ENCODE peak calls at places on chromosome 2, in six cellular contexts. Z, E, F, B, Q and X are unnamed samples.

GRCh38 chr2:239293450-239294430 is 107.1 kb downstream of the HDAC4 start:
- DNase-seq in B (no peak), F (no peak), Q (no peak), E (peak; percentile 44), Z (no peak), X (no peak)

GRCh38 chr2:161122772-161123530 is 37.3 kb upstream of the TANK start:
- DNase-seq in E (no peak), Z (peak; percentile 93), B (peak; percentile 95), Q (no peak), F (no peak), X (peak; percentile 23)

GRCh38 chr2:149050188-149050587 is 11.7 kb downstream of the LYPD6B start:
- DNase-seq in F (no peak), Q (no peak), B (no peak), E (no peak), Z (peak; percentile 39), X (no peak)

GRCh38 chr2:54267577-54267976 is 11.5 kb upstream of the TSPYL6 start:
- DNase-seq in B (peak; percentile 33), F (no peak), Z (no peak), Q (no peak), E (no peak), X (no peak)

GRCh38 chr2:147204102-147204501 is 640.7 kb upstream of the ACVR2A start:
- DNase-seq in Z (peak; percentile 1), E (no peak), Q (no peak), F (no peak), B (no peak), X (no peak)

GRCh38 chr2:65999103-65999502 is 435.8 kb upstream of the MEIS1 start:
- DNase-seq in Q (no peak), B (no peak), Z (no peak), F (no peak), E (no peak), X (no peak)

GRCh38 chr2:223585691-223586090 is 16.5 kb downstream of the SCG2 start:
- DNase-seq in B (no peak), Q (no peak), F (peak; percentile 17), E (no peak), Z (peak; percentile 28), X (no peak)

GRCh38 chr2:192195548-192196418 is 1.1 kb upstream of the TMEFF2 start:
- DNase-seq in F (peak; percentile 46), Z (peak; percentile 15), B (peak; percentile 43), Q (peak; percentile 26), E (peak; percentile 1), X (peak; percentile 40)

GRCh38 chr2:127619901-127620705 is 25.9 kb upstream of the GPR17 start:
- DNase-seq in F (peak; percentile 20), B (no peak), E (no peak), Q (no peak), Z (no peak), X (no peak)

GRCh38 chr2:37982847-37983246 is 57.8 kb downstream of the RMDN2 start:
- DNase-seq in B (no peak), F (no peak), Q (no peak), Z (no peak), E (no peak), X (no peak)

GRCh38 chr2:128026422-128027277 is 1.2 kb downstream of the SAP130 start:
- DNase-seq in E (no peak), B (peak; percentile 32), Q (no peak), F (no peak), Z (peak; percentile 8), X (no peak)

GRCh38 chr2:160596431-160596830 is 102.8 kb upstream of the RBMS1 start:
- DNase-seq in E (no peak), Q (no peak), F (no peak), B (no peak), Z (no peak), X (no peak)

GRCh38 chr2:101718993-101719571 is 21.6 kb downstream of the MAP4K4 start:
- DNase-seq in Q (no peak), Z (peak; percentile 31), E (no peak), F (no peak), B (no peak), X (no peak)

GRCh38 chr2:73210019-73210418 is 4.0 kb upstream of the SMYD5 start:
- DNase-seq in Q (no peak), B (no peak), F (no peak), E (no peak), Z (no peak), X (no peak)

GRCh38 chr2:122191331-122191730 is 435.9 kb downstream of the TSN start:
- DNase-seq in Q (peak; percentile 39), B (no peak), E (no peak), Z (no peak), F (peak; percentile 78), X (peak; percentile 47)

GRCh38 chr2:54303631-54304030 is 47.6 kb upstream of the TSPYL6 start:
- DNase-seq in F (no peak), E (no peak), Q (no peak), B (no peak), Z (no peak), X (no peak)

GRCh38 chr2:46034535-46034934 is 262.7 kb upstream of the EPAS1 start:
- DNase-seq in B (peak; percentile 63), E (no peak), F (no peak), Q (no peak), Z (no peak), X (no peak)

GRCh38 chr2:75007819-75008218 is 49.4 kb downstream of the POLE4 start:
- DNase-seq in Q (no peak), B (no peak), F (peak; percentile 71), Z (no peak), E (no peak), X (no peak)

GRCh38 chr2:54081574-54081973 is 33.8 kb upstream of the ACYP2 start:
- DNase-seq in Q (no peak), F (no peak), B (no peak), E (no peak), Z (peak; percentile 57), X (no peak)

GRCh38 chr2:60819155-60819862 is 62.1 kb upstream of the REL start:
- DNase-seq in F (no peak), E (peak; percentile 64), Z (no peak), Q (no peak), B (no peak), X (no peak)

GRCh38 chr2:63035686-63036085 is 14.9 kb upstream of the OTX1 start:
- DNase-seq in B (no peak), F (no peak), Z (no peak), E (no peak), Q (no peak), X (no peak)

GRCh38 chr2:205704101-205704741 is 21.9 kb downstream of the NRP2 start:
- DNase-seq in F (no peak), Z (peak; percentile 43), E (no peak), Q (no peak), B (peak; percentile 44), X (no peak)

GRCh38 chr2:109393211-109393610 is 220.6 kb downstream of the SEPTIN10 start:
- DNase-seq in B (no peak), F (no peak), E (no peak), Q (no peak), Z (no peak), X (no peak)

GRCh38 chr2:25606892-25607291 is 66.5 kb downstream of the DTNB start:
- DNase-seq in B (peak; percentile 55), E (no peak), Z (peak; percentile 41), Q (no peak), F (peak; percentile 30), X (peak; percentile 2)

GRCh38 chr2:215579809-215580208 is 143.9 kb upstream of the FN1 start:
- DNase-seq in Q (no peak), E (no peak), B (no peak), F (no peak), Z (peak; percentile 90), X (no peak)

GRCh38 chr2:30721241-30721640 is 86.0 kb downstream of the CAPN13 start:
- DNase-seq in Z (no peak), B (no peak), E (no peak), F (peak; percentile 9), Q (no peak), X (no peak)

GRCh38 chr2:67965246-67965645 is 97.6 kb downstream of the C1D start:
- DNase-seq in Z (no peak), B (no peak), F (no peak), Q (no peak), E (no peak), X (no peak)

GRCh38 chr2:135494917-135495316 is 36.1 kb downstream of the ZRANB3 start:
- DNase-seq in F (no peak), Q (no peak), Z (no peak), E (no peak), B (no peak), X (no peak)

GRCh38 chr2:163771596-163771995 is 35.8 kb upstream of the FIGN start:
- DNase-seq in B (no peak), F (no peak), Q (no peak), E (no peak), Z (no peak), X (no peak)

GRCh38 chr2:189293164-189293563 is 113.6 kb upstream of the COL5A2 start:
- DNase-seq in Z (peak; percentile 85), B (no peak), Q (no peak), E (no peak), F (no peak), X (no peak)

GRCh38 chr2:179521944-179522343 is 257.3 kb upstream of the SESTD1 start:
- DNase-seq in B (no peak), Q (no peak), E (no peak), F (no peak), Z (no peak), X (no peak)

GRCh38 chr2:45343618-45344017 is 267.4 kb downstream of the SRBD1 start:
- DNase-seq in B (no peak), Z (peak; percentile 44), E (no peak), F (no peak), Q (no peak), X (no peak)

GRCh38 chr2:222203031-222203430 is 95.8 kb downstream of the PAX3 start:
- DNase-seq in Q (no peak), Z (no peak), B (no peak), F (no peak), E (no peak), X (no peak)